ENCODE peak calls at places on chromosomes 12 and 14, in nine cellular contexts. One of them, this sample, is unnamed.

GRCh38 chr14:93981874-93982683 is 5.7 kb upstream of the ASB2 start:
- DNase-seq in NCI-H748 treated with DMSO at 0.1 percent for 48 hours: no peak
- DNase-seq in NCI-H1105 treated with DMSO at 0.1 percent for 48 hours: no peak
- DNase-seq in AML-193: no peak
- DNase-seq in Caco-2: no peak
- DNase-seq in stimulated activated CD4-positive, alpha-beta T cell treated with anti-CD3 and anti-CD28 coated beads, Interleukin-4, amount 100 ng/mL, for 48 hours: no peak
- DNase-seq in Panc1: no peak
- DNase-seq in EL: no peak
- DNase-seq in CD4-positive, CD25-positive, alpha-beta regulatory T cell: no peak
- DNase-seq in this sample: no peak

GRCh38 chr14:23146980-23147379 is 27.9 kb upstream of the CEBPE start:
- DNase-seq in NCI-H748 treated with DMSO at 0.1 percent for 48 hours: no peak
- DNase-seq in NCI-H1105 treated with DMSO at 0.1 percent for 48 hours: no peak
- DNase-seq in AML-193: no peak
- DNase-seq in Caco-2: no peak
- DNase-seq in stimulated activated CD4-positive, alpha-beta T cell treated with anti-CD3 and anti-CD28 coated beads, Interleukin-4, amount 100 ng/mL, for 48 hours: no peak
- DNase-seq in Panc1: no peak
- DNase-seq in EL: no peak
- DNase-seq in CD4-positive, CD25-positive, alpha-beta regulatory T cell: no peak
- DNase-seq in this sample: no peak

GRCh38 chr14:38502241-38502640 is 246.3 kb upstream of the CLEC14A start:
- DNase-seq in NCI-H748 treated with DMSO at 0.1 percent for 48 hours: no peak
- DNase-seq in NCI-H1105 treated with DMSO at 0.1 percent for 48 hours: no peak
- DNase-seq in AML-193: no peak
- DNase-seq in Caco-2: no peak
- DNase-seq in stimulated activated CD4-positive, alpha-beta T cell treated with anti-CD3 and anti-CD28 coated beads, Interleukin-4, amount 100 ng/mL, for 48 hours: no peak
- DNase-seq in Panc1: no peak
- DNase-seq in EL: peak; percentile 4
- DNase-seq in CD4-positive, CD25-positive, alpha-beta regulatory T cell: no peak
- DNase-seq in this sample: no peak

GRCh38 chr12:131620946-131621681 is 89.8 kb upstream of the SFSWAP start:
- DNase-seq in NCI-H748 treated with DMSO at 0.1 percent for 48 hours: no peak
- DNase-seq in NCI-H1105 treated with DMSO at 0.1 percent for 48 hours: no peak
- DNase-seq in AML-193: no peak
- DNase-seq in Caco-2: no peak
- DNase-seq in stimulated activated CD4-positive, alpha-beta T cell treated with anti-CD3 and anti-CD28 coated beads, Interleukin-4, amount 100 ng/mL, for 48 hours: no peak
- DNase-seq in Panc1: no peak
- DNase-seq in EL: no peak
- DNase-seq in CD4-positive, CD25-positive, alpha-beta regulatory T cell: no peak
- DNase-seq in this sample: no peak

GRCh38 chr12:40946612-40947194 is 241.4 kb upstream of the PDZRN4 start:
- DNase-seq in NCI-H748 treated with DMSO at 0.1 percent for 48 hours: peak; percentile 52
- DNase-seq in NCI-H1105 treated with DMSO at 0.1 percent for 48 hours: peak; percentile 64
- DNase-seq in AML-193: peak; percentile 21
- DNase-seq in Caco-2: no peak
- DNase-seq in stimulated activated CD4-positive, alpha-beta T cell treated with anti-CD3 and anti-CD28 coated beads, Interleukin-4, amount 100 ng/mL, for 48 hours: no peak
- DNase-seq in Panc1: no peak
- DNase-seq in EL: peak; percentile 13
- DNase-seq in CD4-positive, CD25-positive, alpha-beta regulatory T cell: no peak
- DNase-seq in this sample: peak; percentile 22

GRCh38 chr14:91254456-91254855 is 10.0 kb upstream of the GPR68 start:
- DNase-seq in NCI-H748 treated with DMSO at 0.1 percent for 48 hours: no peak
- DNase-seq in NCI-H1105 treated with DMSO at 0.1 percent for 48 hours: no peak
- DNase-seq in AML-193: no peak
- DNase-seq in Caco-2: no peak
- DNase-seq in stimulated activated CD4-positive, alpha-beta T cell treated with anti-CD3 and anti-CD28 coated beads, Interleukin-4, amount 100 ng/mL, for 48 hours: no peak
- DNase-seq in Panc1: no peak
- DNase-seq in EL: no peak
- DNase-seq in CD4-positive, CD25-positive, alpha-beta regulatory T cell: no peak
- DNase-seq in this sample: no peak

GRCh38 chr14:54591461-54592245 is 24.7 kb downstream of the SAMD4A start:
- DNase-seq in NCI-H748 treated with DMSO at 0.1 percent for 48 hours: no peak
- DNase-seq in NCI-H1105 treated with DMSO at 0.1 percent for 48 hours: no peak
- DNase-seq in AML-193: no peak
- DNase-seq in Caco-2: no peak
- DNase-seq in stimulated activated CD4-positive, alpha-beta T cell treated with anti-CD3 and anti-CD28 coated beads, Interleukin-4, amount 100 ng/mL, for 48 hours: no peak
- DNase-seq in Panc1: no peak
- DNase-seq in EL: peak; percentile 84
- DNase-seq in CD4-positive, CD25-positive, alpha-beta regulatory T cell: no peak
- DNase-seq in this sample: no peak

GRCh38 chr12:5467941-5468340 is 36.0 kb downstream of the NTF3 start:
- DNase-seq in NCI-H748 treated with DMSO at 0.1 percent for 48 hours: no peak
- DNase-seq in NCI-H1105 treated with DMSO at 0.1 percent for 48 hours: no peak
- DNase-seq in AML-193: no peak
- DNase-seq in Caco-2: no peak
- DNase-seq in stimulated activated CD4-positive, alpha-beta T cell treated with anti-CD3 and anti-CD28 coated beads, Interleukin-4, amount 100 ng/mL, for 48 hours: no peak
- DNase-seq in Panc1: no peak
- DNase-seq in EL: peak; percentile 34
- DNase-seq in CD4-positive, CD25-positive, alpha-beta regulatory T cell: no peak
- DNase-seq in this sample: no peak